ENCODE peak calls at places on chromosomes 16 and 17, in nine cellular contexts. C is Peyer's patch, A is IMR-90, Y is body of pancreas, S is tibial nerve, V is heart left ventricle, X is thyroid gland, Z is uterus, N is A549. L is an unnamed sample.

GRCh38 chr16:50831751-50832150 is 89.9 kb downstream of the CYLD start:
- DNase-seq in C (no peak), A (no peak), Y (no peak), S (no peak), V (no peak), X (no peak), Z (no peak), N (no peak), L (peak; percentile 69)

GRCh38 chr17:80191720-80192265 is 22.0 kb downstream of the CARD14 start:
- DNase-seq in C (no peak), A (no peak), Y (no peak), S (no peak), V (no peak), X (no peak), Z (no peak), N (no peak), L (no peak)

GRCh38 chr17:15039366-15039765 is 225.8 kb downstream of the PMP22 start:
- DNase-seq in C (no peak), A (no peak), Y (no peak), S (no peak), V (no peak), X (no peak), Z (no peak), N (no peak), L (no peak)

GRCh38 chr17:2025622-2026309 is 632 bp upstream of the RTN4RL1 start:
- DNase-seq in C (peak; percentile 81), A (peak; percentile 57), Y (peak; percentile 82), S (peak; percentile 77), V (peak; percentile 79), X (peak; percentile 73), Z (peak; percentile 67), N (peak; percentile 97), L (no peak)

GRCh38 chr17:52653014-52653413 is 494.5 kb upstream of the CA10 start:
- DNase-seq in C (no peak), A (no peak), Y (no peak), S (no peak), V (no peak), X (no peak), Z (no peak), N (no peak), L (no peak)

GRCh38 chr17:42131971-42132370 is 9.4 kb downstream of the HSPB9 start:
- DNase-seq in C (no peak), A (peak; percentile 28), Y (no peak), S (no peak), V (no peak), X (no peak), Z (no peak), N (no peak), L (no peak)

GRCh38 chr16:19898924-19899604 is 14.4 kb upstream of the GPRC5B start:
- DNase-seq in C (peak; percentile 62), A (peak; percentile 46), Y (peak; percentile 57), S (peak; percentile 73), V (no peak), X (peak; percentile 37), Z (no peak), N (peak; percentile 68), L (no peak)

GRCh38 chr17:7254511-7254910 is 2.5 kb downstream of the ELP5 start:
- DNase-seq in C (no peak), A (no peak), Y (no peak), S (no peak), V (no peak), X (no peak), Z (no peak), N (no peak), L (no peak)

GRCh38 chr17:1882836-1883235 is 53.0 kb downstream of the RPA1 start:
- DNase-seq in C (peak; percentile 59), A (peak; percentile 24), Y (no peak), S (peak; percentile 36), V (no peak), X (no peak), Z (no peak), N (peak; percentile 66), L (no peak)

GRCh38 chr17:164536-165235 is 16.8 kb downstream of the DOC2B start:
- DNase-seq in C (peak; percentile 61), A (peak; percentile 43), Y (no peak), S (peak; percentile 61), V (no peak), X (peak; percentile 26), Z (peak; percentile 56), N (peak; percentile 61), L (no peak)

GRCh38 chr17:15490634-15491261 is 23.3 kb upstream of the CDRT4 start:
- DNase-seq in C (peak; percentile 90), A (peak; percentile 76), Y (peak; percentile 34), S (peak; percentile 68), V (peak; percentile 86), X (peak; percentile 27), Z (peak; percentile 28), N (no peak), L (no peak)

GRCh38 chr16:55703003-55704001 is 47.5 kb downstream of the SLC6A2 start:
- DNase-seq in C (no peak), A (peak; percentile 68), Y (no peak), S (peak; percentile 74), V (no peak), X (peak; percentile 27), Z (no peak), N (peak; percentile 18), L (no peak)

GRCh38 chr16:89697616-89698331 is 3.7 kb downstream of the SPATA2L start:
- DNase-seq in C (no peak), A (no peak), Y (no peak), S (no peak), V (peak; percentile 29), X (no peak), Z (no peak), N (no peak), L (no peak)

GRCh38 chr16:89697161-89697615 is 4.3 kb downstream of the SPATA2L start:
- DNase-seq in C (peak; percentile 43), A (no peak), Y (peak; percentile 57), S (no peak), V (peak; percentile 32), X (no peak), Z (no peak), N (no peak), L (no peak)

GRCh38 chr16:89695086-89695874 is 6.2 kb downstream of the SPATA2L start:
- DNase-seq in C (peak; percentile 46), A (no peak), Y (no peak), S (no peak), V (no peak), X (no peak), Z (no peak), N (no peak), L (no peak)

GRCh38 chr16:89695875-89696597 is 5.5 kb downstream of the SPATA2L start:
- DNase-seq in C (peak; percentile 46), A (no peak), Y (no peak), S (no peak), V (no peak), X (no peak), Z (no peak), N (no peak), L (no peak)

DNA sequence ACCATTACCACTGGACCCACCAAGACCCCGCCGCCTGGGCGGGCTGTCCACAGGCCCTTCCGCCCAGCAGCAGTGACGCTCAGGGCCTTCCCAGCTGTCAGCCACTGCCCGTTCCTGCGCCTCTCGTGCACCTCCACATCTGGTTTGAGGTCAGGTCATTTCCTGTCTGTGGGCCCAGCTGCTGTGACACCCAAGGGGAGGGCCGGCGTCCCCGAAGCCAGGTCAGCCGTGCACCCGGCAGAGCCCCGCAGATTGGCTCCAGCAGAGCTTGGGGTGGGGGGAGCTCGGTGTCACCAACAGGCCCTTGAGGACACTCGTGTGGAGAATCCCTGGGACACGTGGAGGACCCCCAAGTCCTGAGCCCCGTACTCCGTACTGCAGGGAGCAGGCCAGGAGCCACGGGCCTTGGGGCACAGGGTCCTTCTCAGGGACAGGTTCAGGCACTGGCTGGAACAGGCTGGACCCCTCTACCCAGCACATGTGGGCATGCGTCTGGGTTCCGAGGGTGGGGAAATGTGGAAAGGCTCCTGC is 4.8 kb downstream of the SPATA2L start:
- DNase-seq in C (peak; percentile 70), A (no peak), Y (no peak), S (no peak), V (no peak), X (no peak), Z (no peak), N (no peak), L (no peak)
- TF ChIP-seq POLR2A in C (no peak), A (no peak), Y (no peak), S (no peak), V (no peak), X (no peak), Z (no peak), N (no peak), L (no peak)

DNA sequence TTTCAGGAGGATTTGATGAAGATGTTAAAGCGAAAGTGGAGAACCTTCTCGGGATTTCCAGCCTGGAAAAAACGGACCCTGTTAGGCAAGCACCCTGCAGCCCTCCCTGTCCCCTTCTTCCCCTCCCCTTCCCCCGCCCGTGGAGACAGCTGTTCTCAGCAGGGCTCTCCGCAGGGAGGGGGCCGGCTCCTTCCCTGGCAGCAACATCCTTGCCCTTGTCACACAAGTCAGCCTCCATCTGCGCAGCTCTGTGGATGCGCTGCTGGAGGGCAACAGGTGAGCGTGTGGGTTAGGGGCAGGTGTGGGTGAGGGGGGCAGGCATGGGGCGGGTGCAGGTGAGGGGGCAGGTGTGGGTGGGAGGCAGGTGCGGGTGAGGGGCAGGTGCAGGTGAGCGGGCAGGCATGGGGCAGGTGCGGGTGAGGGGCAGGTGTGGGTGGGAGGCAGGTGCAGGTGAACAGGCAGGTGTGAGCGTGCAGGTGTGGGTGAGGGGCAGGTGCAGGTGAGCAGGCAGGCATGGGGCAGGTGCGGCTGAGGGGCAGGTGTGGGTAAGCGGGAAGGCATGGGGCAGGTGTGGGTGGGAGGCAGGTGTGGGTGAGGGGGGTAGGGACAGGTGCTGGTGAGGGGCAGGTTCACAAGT is 9.4 kb downstream of the CYBC1 start:
- DNase-seq in C (no peak), A (no peak), Y (no peak), S (no peak), V (no peak), X (no peak), Z (no peak), N (no peak), L (no peak)
- H3K27ac ChIP-seq in C (peak overlapping the region; percentile 78), A (no peak overlapping the region), Y (no peak overlapping the region), S (peak overlapping the region; percentile 86), V (no peak overlapping the region), X (no peak overlapping the region), Z (no peak overlapping the region), N (no peak overlapping the region), L (no peak overlapping the region)

GRCh38 chr17:77282524-77283515 is 142.1 kb downstream of the SEC14L1 start:
- DNase-seq in C (peak; percentile 59), A (peak; percentile 43), Y (peak; percentile 62), S (no peak), V (no peak), X (peak; percentile 80), Z (no peak), N (no peak), L (no peak)
- TF ChIP-seq CTCF in C (no peak), A (no peak), Y (no peak), S (no peak), V (no peak), X (no peak), Z (no peak), N (no peak), L (no peak)

GRCh38 chr17:28745777-28746473 is 2.1 kb downstream of the TRAF4 start:
- DNase-seq in C (peak; percentile 77), A (no peak), Y (peak; percentile 86), S (no peak), V (no peak), X (peak; percentile 91), Z (no peak), N (no peak), L (no peak)
- TF ChIP-seq POLR2A in C (peak; percentile 46), A (peak; percentile 0), Y (no peak), S (no peak), V (no peak), X (peak; percentile 72), Z (no peak), N (peak; percentile 9), L (no peak)